ENCODE peak calls at places on chromosome 14, in nine cellular contexts. One of them, this sample, is unnamed.

GRCh38 chr14:64238049-64238448 is 56.1 kb downstream of the ESR2 start:
- DNase-seq in stimulated activated CD4-positive, alpha-beta T cell treated with anti-CD3 and anti-CD28 coated beads, Interleukin-12 subunit alpha, Interleukin-12 subunit beta, amount 100 ng/mL, for 4 hours: no peak
- DNase-seq in heart left ventricle: no peak
- DNase-seq in activated naive CD4-positive, alpha-beta T cell: no peak
- DNase-seq in ACHN: no peak
- DNase-seq in DMS153: no peak
- DNase-seq in adrenal gland: no peak
- DNase-seq in activated T-cell treated with anti-CD3 and anti-CD28 coated beads, Interleukin-2, amount 50 U/mL, for 72 hours: no peak
- DNase-seq in foreskin fibroblast: no peak
- DNase-seq in this sample: no peak

GRCh38 chr14:51781352-51781751 is 79.1 kb upstream of the GNG2 start:
- DNase-seq in stimulated activated CD4-positive, alpha-beta T cell treated with anti-CD3 and anti-CD28 coated beads, Interleukin-12 subunit alpha, Interleukin-12 subunit beta, amount 100 ng/mL, for 4 hours: no peak
- DNase-seq in heart left ventricle: no peak
- DNase-seq in activated naive CD4-positive, alpha-beta T cell: no peak
- DNase-seq in ACHN: no peak
- DNase-seq in DMS153: no peak
- DNase-seq in adrenal gland: no peak
- DNase-seq in activated T-cell treated with anti-CD3 and anti-CD28 coated beads, Interleukin-2, amount 50 U/mL, for 72 hours: no peak
- DNase-seq in foreskin fibroblast: no peak
- DNase-seq in this sample: no peak

GRCh38 chr14:75879031-75879430 is 102.8 kb downstream of the TGFB3 start:
- DNase-seq in stimulated activated CD4-positive, alpha-beta T cell treated with anti-CD3 and anti-CD28 coated beads, Interleukin-12 subunit alpha, Interleukin-12 subunit beta, amount 100 ng/mL, for 4 hours: no peak
- DNase-seq in heart left ventricle: no peak
- DNase-seq in activated naive CD4-positive, alpha-beta T cell: no peak
- DNase-seq in ACHN: no peak
- DNase-seq in DMS153: no peak
- DNase-seq in adrenal gland: no peak
- DNase-seq in activated T-cell treated with anti-CD3 and anti-CD28 coated beads, Interleukin-2, amount 50 U/mL, for 72 hours: no peak
- DNase-seq in foreskin fibroblast: peak; percentile 73
- DNase-seq in this sample: no peak

GRCh38 chr14:65849096-65849495 is 436.6 kb downstream of the FUT8 start:
- DNase-seq in stimulated activated CD4-positive, alpha-beta T cell treated with anti-CD3 and anti-CD28 coated beads, Interleukin-12 subunit alpha, Interleukin-12 subunit beta, amount 100 ng/mL, for 4 hours: no peak
- DNase-seq in heart left ventricle: no peak
- DNase-seq in activated naive CD4-positive, alpha-beta T cell: no peak
- DNase-seq in ACHN: no peak
- DNase-seq in DMS153: no peak
- DNase-seq in adrenal gland: no peak
- DNase-seq in activated T-cell treated with anti-CD3 and anti-CD28 coated beads, Interleukin-2, amount 50 U/mL, for 72 hours: no peak
- DNase-seq in foreskin fibroblast: no peak
- DNase-seq in this sample: no peak

GRCh38 chr14:75277796-75278421 is 719 bp upstream of the FOS start:
- DNase-seq in stimulated activated CD4-positive, alpha-beta T cell treated with anti-CD3 and anti-CD28 coated beads, Interleukin-12 subunit alpha, Interleukin-12 subunit beta, amount 100 ng/mL, for 4 hours: no peak
- DNase-seq in heart left ventricle: no peak
- DNase-seq in activated naive CD4-positive, alpha-beta T cell: no peak
- DNase-seq in ACHN: no peak
- DNase-seq in DMS153: no peak
- DNase-seq in adrenal gland: no peak
- DNase-seq in activated T-cell treated with anti-CD3 and anti-CD28 coated beads, Interleukin-2, amount 50 U/mL, for 72 hours: peak; percentile 54
- DNase-seq in foreskin fibroblast: no peak
- DNase-seq in this sample: no peak

GRCh38 chr14:25049559-25050493 is at the start of gene STXBP6:
- DNase-seq in stimulated activated CD4-positive, alpha-beta T cell treated with anti-CD3 and anti-CD28 coated beads, Interleukin-12 subunit alpha, Interleukin-12 subunit beta, amount 100 ng/mL, for 4 hours: peak; percentile 3
- DNase-seq in heart left ventricle: peak; percentile 89
- DNase-seq in activated naive CD4-positive, alpha-beta T cell: no peak
- DNase-seq in ACHN: no peak
- DNase-seq in DMS153: peak; percentile 52
- DNase-seq in adrenal gland: no peak
- DNase-seq in activated T-cell treated with anti-CD3 and anti-CD28 coated beads, Interleukin-2, amount 50 U/mL, for 72 hours: peak; percentile 22
- DNase-seq in foreskin fibroblast: peak; percentile 73
- DNase-seq in this sample: peak; percentile 88

GRCh38 chr14:74934476-74935339 is 11.6 kb upstream of the RPS6KL1 start:
- DNase-seq in stimulated activated CD4-positive, alpha-beta T cell treated with anti-CD3 and anti-CD28 coated beads, Interleukin-12 subunit alpha, Interleukin-12 subunit beta, amount 100 ng/mL, for 4 hours: no peak
- DNase-seq in heart left ventricle: peak; percentile 82
- DNase-seq in activated naive CD4-positive, alpha-beta T cell: no peak
- DNase-seq in ACHN: no peak
- DNase-seq in DMS153: no peak
- DNase-seq in adrenal gland: no peak
- DNase-seq in activated T-cell treated with anti-CD3 and anti-CD28 coated beads, Interleukin-2, amount 50 U/mL, for 72 hours: no peak
- DNase-seq in foreskin fibroblast: no peak
- DNase-seq in this sample: no peak

GRCh38 chr14:35122696-35123387 is 490 bp downstream of the PRORP start:
- DNase-seq in stimulated activated CD4-positive, alpha-beta T cell treated with anti-CD3 and anti-CD28 coated beads, Interleukin-12 subunit alpha, Interleukin-12 subunit beta, amount 100 ng/mL, for 4 hours: no peak
- DNase-seq in heart left ventricle: no peak
- DNase-seq in activated naive CD4-positive, alpha-beta T cell: no peak
- DNase-seq in ACHN: peak; percentile 5
- DNase-seq in DMS153: no peak
- DNase-seq in adrenal gland: peak; percentile 70
- DNase-seq in activated T-cell treated with anti-CD3 and anti-CD28 coated beads, Interleukin-2, amount 50 U/mL, for 72 hours: no peak
- DNase-seq in foreskin fibroblast: peak; percentile 32
- DNase-seq in this sample: peak; percentile 30

GRCh38 chr14:33568935-33569579 is 381.8 kb downstream of the EGLN3 start:
- DNase-seq in stimulated activated CD4-positive, alpha-beta T cell treated with anti-CD3 and anti-CD28 coated beads, Interleukin-12 subunit alpha, Interleukin-12 subunit beta, amount 100 ng/mL, for 4 hours: no peak
- DNase-seq in heart left ventricle: no peak
- DNase-seq in activated naive CD4-positive, alpha-beta T cell: no peak
- DNase-seq in ACHN: no peak
- DNase-seq in DMS153: no peak
- DNase-seq in adrenal gland: no peak
- DNase-seq in activated T-cell treated with anti-CD3 and anti-CD28 coated beads, Interleukin-2, amount 50 U/mL, for 72 hours: no peak
- DNase-seq in foreskin fibroblast: no peak
- DNase-seq in this sample: no peak

GRCh38 chr14:22131749-22132476 is 457.1 kb downstream of the DAD1 start:
- DNase-seq in stimulated activated CD4-positive, alpha-beta T cell treated with anti-CD3 and anti-CD28 coated beads, Interleukin-12 subunit alpha, Interleukin-12 subunit beta, amount 100 ng/mL, for 4 hours: no peak
- DNase-seq in heart left ventricle: no peak
- DNase-seq in activated naive CD4-positive, alpha-beta T cell: no peak
- DNase-seq in ACHN: peak; percentile 35
- DNase-seq in DMS153: no peak
- DNase-seq in adrenal gland: no peak
- DNase-seq in activated T-cell treated with anti-CD3 and anti-CD28 coated beads, Interleukin-2, amount 50 U/mL, for 72 hours: peak; percentile 16
- DNase-seq in foreskin fibroblast: no peak
- DNase-seq in this sample: no peak

GRCh38 chr14:100815478-100816285 is 10.2 kb upstream of the MEG3 start:
- DNase-seq in stimulated activated CD4-positive, alpha-beta T cell treated with anti-CD3 and anti-CD28 coated beads, Interleukin-12 subunit alpha, Interleukin-12 subunit beta, amount 100 ng/mL, for 4 hours: no peak
- DNase-seq in heart left ventricle: peak; percentile 5
- DNase-seq in activated naive CD4-positive, alpha-beta T cell: no peak
- DNase-seq in ACHN: no peak
- DNase-seq in DMS153: no peak
- DNase-seq in adrenal gland: no peak
- DNase-seq in activated T-cell treated with anti-CD3 and anti-CD28 coated beads, Interleukin-2, amount 50 U/mL, for 72 hours: no peak
- DNase-seq in foreskin fibroblast: peak; percentile 44
- DNase-seq in this sample: peak; percentile 34

GRCh38 chr14:89368490-89369477 is 48.2 kb downstream of the FOXN3 start:
- DNase-seq in stimulated activated CD4-positive, alpha-beta T cell treated with anti-CD3 and anti-CD28 coated beads, Interleukin-12 subunit alpha, Interleukin-12 subunit beta, amount 100 ng/mL, for 4 hours: no peak
- DNase-seq in heart left ventricle: no peak
- DNase-seq in activated naive CD4-positive, alpha-beta T cell: no peak
- DNase-seq in ACHN: no peak
- DNase-seq in DMS153: no peak
- DNase-seq in adrenal gland: peak; percentile 42
- DNase-seq in activated T-cell treated with anti-CD3 and anti-CD28 coated beads, Interleukin-2, amount 50 U/mL, for 72 hours: no peak
- DNase-seq in foreskin fibroblast: no peak
- DNase-seq in this sample: no peak

GRCh38 chr14:100616854-100617714 is 29.9 kb upstream of the BEGAIN start:
- DNase-seq in stimulated activated CD4-positive, alpha-beta T cell treated with anti-CD3 and anti-CD28 coated beads, Interleukin-12 subunit alpha, Interleukin-12 subunit beta, amount 100 ng/mL, for 4 hours: no peak
- DNase-seq in heart left ventricle: peak; percentile 14
- DNase-seq in activated naive CD4-positive, alpha-beta T cell: no peak
- DNase-seq in ACHN: no peak
- DNase-seq in DMS153: peak; percentile 2
- DNase-seq in adrenal gland: no peak
- DNase-seq in activated T-cell treated with anti-CD3 and anti-CD28 coated beads, Interleukin-2, amount 50 U/mL, for 72 hours: no peak
- DNase-seq in foreskin fibroblast: no peak
- DNase-seq in this sample: no peak

GRCh38 chr14:50040401-50040775 is 76.0 kb downstream of the VCPKMT start:
- DNase-seq in stimulated activated CD4-positive, alpha-beta T cell treated with anti-CD3 and anti-CD28 coated beads, Interleukin-12 subunit alpha, Interleukin-12 subunit beta, amount 100 ng/mL, for 4 hours: no peak
- DNase-seq in heart left ventricle: no peak
- DNase-seq in activated naive CD4-positive, alpha-beta T cell: peak; percentile 20
- DNase-seq in ACHN: peak; percentile 82
- DNase-seq in DMS153: no peak
- DNase-seq in adrenal gland: no peak
- DNase-seq in activated T-cell treated with anti-CD3 and anti-CD28 coated beads, Interleukin-2, amount 50 U/mL, for 72 hours: peak; percentile 45
- DNase-seq in foreskin fibroblast: no peak
- DNase-seq in this sample: peak; percentile 33

GRCh38 chr14:65156568-65157366 is 54.5 kb upstream of the MAX start:
- DNase-seq in stimulated activated CD4-positive, alpha-beta T cell treated with anti-CD3 and anti-CD28 coated beads, Interleukin-12 subunit alpha, Interleukin-12 subunit beta, amount 100 ng/mL, for 4 hours: no peak
- DNase-seq in heart left ventricle: peak; percentile 51
- DNase-seq in activated naive CD4-positive, alpha-beta T cell: no peak
- DNase-seq in ACHN: no peak
- DNase-seq in DMS153: no peak
- DNase-seq in adrenal gland: no peak
- DNase-seq in activated T-cell treated with anti-CD3 and anti-CD28 coated beads, Interleukin-2, amount 50 U/mL, for 72 hours: no peak
- DNase-seq in foreskin fibroblast: peak; percentile 73
- DNase-seq in this sample: peak; percentile 84

GRCh38 chr14:103401223-103402214 is 16.3 kb downstream of the MARK3 start:
- DNase-seq in stimulated activated CD4-positive, alpha-beta T cell treated with anti-CD3 and anti-CD28 coated beads, Interleukin-12 subunit alpha, Interleukin-12 subunit beta, amount 100 ng/mL, for 4 hours: no peak
- DNase-seq in heart left ventricle: no peak
- DNase-seq in activated naive CD4-positive, alpha-beta T cell: no peak
- DNase-seq in ACHN: peak; percentile 57
- DNase-seq in DMS153: no peak
- DNase-seq in adrenal gland: no peak
- DNase-seq in activated T-cell treated with anti-CD3 and anti-CD28 coated beads, Interleukin-2, amount 50 U/mL, for 72 hours: no peak
- DNase-seq in foreskin fibroblast: peak; percentile 87
- DNase-seq in this sample: peak; percentile 65

GRCh38 chr14:68950111-68950510 is 29.0 kb downstream of the ACTN1 start:
- DNase-seq in stimulated activated CD4-positive, alpha-beta T cell treated with anti-CD3 and anti-CD28 coated beads, Interleukin-12 subunit alpha, Interleukin-12 subunit beta, amount 100 ng/mL, for 4 hours: no peak
- DNase-seq in heart left ventricle: peak; percentile 16
- DNase-seq in activated naive CD4-positive, alpha-beta T cell: no peak
- DNase-seq in ACHN: no peak
- DNase-seq in DMS153: no peak
- DNase-seq in adrenal gland: no peak
- DNase-seq in activated T-cell treated with anti-CD3 and anti-CD28 coated beads, Interleukin-2, amount 50 U/mL, for 72 hours: no peak
- DNase-seq in foreskin fibroblast: peak; percentile 56
- DNase-seq in this sample: no peak

GRCh38 chr14:24995016-24995415 is 54.9 kb downstream of the STXBP6 start:
- DNase-seq in stimulated activated CD4-positive, alpha-beta T cell treated with anti-CD3 and anti-CD28 coated beads, Interleukin-12 subunit alpha, Interleukin-12 subunit beta, amount 100 ng/mL, for 4 hours: no peak
- DNase-seq in heart left ventricle: no peak
- DNase-seq in activated naive CD4-positive, alpha-beta T cell: no peak
- DNase-seq in ACHN: no peak
- DNase-seq in DMS153: no peak
- DNase-seq in adrenal gland: no peak
- DNase-seq in activated T-cell treated with anti-CD3 and anti-CD28 coated beads, Interleukin-2, amount 50 U/mL, for 72 hours: no peak
- DNase-seq in foreskin fibroblast: no peak
- DNase-seq in this sample: no peak

GRCh38 chr14:101075801-101076413 is 172.4 kb upstream of the RTL1 start:
- DNase-seq in stimulated activated CD4-positive, alpha-beta T cell treated with anti-CD3 and anti-CD28 coated beads, Interleukin-12 subunit alpha, Interleukin-12 subunit beta, amount 100 ng/mL, for 4 hours: no peak
- DNase-seq in heart left ventricle: no peak
- DNase-seq in activated naive CD4-positive, alpha-beta T cell: no peak
- DNase-seq in ACHN: no peak
- DNase-seq in DMS153: no peak
- DNase-seq in adrenal gland: peak; percentile 48
- DNase-seq in activated T-cell treated with anti-CD3 and anti-CD28 coated beads, Interleukin-2, amount 50 U/mL, for 72 hours: no peak
- DNase-seq in foreskin fibroblast: no peak
- DNase-seq in this sample: no peak

GRCh38 chr14:72060917-72061316 is 128.7 kb downstream of the RGS6 start:
- DNase-seq in stimulated activated CD4-positive, alpha-beta T cell treated with anti-CD3 and anti-CD28 coated beads, Interleukin-12 subunit alpha, Interleukin-12 subunit beta, amount 100 ng/mL, for 4 hours: no peak
- DNase-seq in heart left ventricle: no peak
- DNase-seq in activated naive CD4-positive, alpha-beta T cell: no peak
- DNase-seq in ACHN: no peak
- DNase-seq in DMS153: no peak
- DNase-seq in adrenal gland: no peak
- DNase-seq in activated T-cell treated with anti-CD3 and anti-CD28 coated beads, Interleukin-2, amount 50 U/mL, for 72 hours: no peak
- DNase-seq in foreskin fibroblast: no peak
- DNase-seq in this sample: no peak

GRCh38 chr14:41609704-41610183 is 3.1 kb downstream of the LRFN5 start:
- DNase-seq in stimulated activated CD4-positive, alpha-beta T cell treated with anti-CD3 and anti-CD28 coated beads, Interleukin-12 subunit alpha, Interleukin-12 subunit beta, amount 100 ng/mL, for 4 hours: no peak
- DNase-seq in heart left ventricle: peak; percentile 68
- DNase-seq in activated naive CD4-positive, alpha-beta T cell: no peak
- DNase-seq in ACHN: no peak
- DNase-seq in DMS153: peak; percentile 89
- DNase-seq in adrenal gland: peak; percentile 87
- DNase-seq in activated T-cell treated with anti-CD3 and anti-CD28 coated beads, Interleukin-2, amount 50 U/mL, for 72 hours: no peak
- DNase-seq in foreskin fibroblast: no peak
- DNase-seq in this sample: peak; percentile 45

GRCh38 chr14:102819176-102819628 is 42.0 kb downstream of the TRAF3 start:
- DNase-seq in stimulated activated CD4-positive, alpha-beta T cell treated with anti-CD3 and anti-CD28 coated beads, Interleukin-12 subunit alpha, Interleukin-12 subunit beta, amount 100 ng/mL, for 4 hours: peak; percentile 61
- DNase-seq in heart left ventricle: no peak
- DNase-seq in activated naive CD4-positive, alpha-beta T cell: no peak
- DNase-seq in ACHN: no peak
- DNase-seq in DMS153: no peak
- DNase-seq in adrenal gland: no peak
- DNase-seq in activated T-cell treated with anti-CD3 and anti-CD28 coated beads, Interleukin-2, amount 50 U/mL, for 72 hours: peak; percentile 93
- DNase-seq in foreskin fibroblast: no peak
- DNase-seq in this sample: no peak

GRCh38 chr14:92561906-92562489 is 48.4 kb downstream of the RIN3 start:
- DNase-seq in stimulated activated CD4-positive, alpha-beta T cell treated with anti-CD3 and anti-CD28 coated beads, Interleukin-12 subunit alpha, Interleukin-12 subunit beta, amount 100 ng/mL, for 4 hours: no peak
- DNase-seq in heart left ventricle: no peak
- DNase-seq in activated naive CD4-positive, alpha-beta T cell: no peak
- DNase-seq in ACHN: no peak
- DNase-seq in DMS153: no peak
- DNase-seq in adrenal gland: no peak
- DNase-seq in activated T-cell treated with anti-CD3 and anti-CD28 coated beads, Interleukin-2, amount 50 U/mL, for 72 hours: peak; percentile 24
- DNase-seq in foreskin fibroblast: no peak
- DNase-seq in this sample: no peak

GRCh38 chr14:62189698-62190097 is 427.5 kb downstream of the SNAPC1 start:
- DNase-seq in stimulated activated CD4-positive, alpha-beta T cell treated with anti-CD3 and anti-CD28 coated beads, Interleukin-12 subunit alpha, Interleukin-12 subunit beta, amount 100 ng/mL, for 4 hours: no peak
- DNase-seq in heart left ventricle: no peak
- DNase-seq in activated naive CD4-positive, alpha-beta T cell: no peak
- DNase-seq in ACHN: no peak
- DNase-seq in DMS153: no peak
- DNase-seq in adrenal gland: no peak
- DNase-seq in activated T-cell treated with anti-CD3 and anti-CD28 coated beads, Interleukin-2, amount 50 U/mL, for 72 hours: no peak
- DNase-seq in foreskin fibroblast: peak; percentile 50
- DNase-seq in this sample: peak; percentile 21

GRCh38 chr14:55976219-55976618 is 142.0 kb upstream of the PELI2 start:
- DNase-seq in stimulated activated CD4-positive, alpha-beta T cell treated with anti-CD3 and anti-CD28 coated beads, Interleukin-12 subunit alpha, Interleukin-12 subunit beta, amount 100 ng/mL, for 4 hours: no peak
- DNase-seq in heart left ventricle: no peak
- DNase-seq in activated naive CD4-positive, alpha-beta T cell: no peak
- DNase-seq in ACHN: no peak
- DNase-seq in DMS153: peak; percentile 64
- DNase-seq in adrenal gland: no peak
- DNase-seq in activated T-cell treated with anti-CD3 and anti-CD28 coated beads, Interleukin-2, amount 50 U/mL, for 72 hours: no peak
- DNase-seq in foreskin fibroblast: no peak
- DNase-seq in this sample: no peak

GRCh38 chr14:99118946-99119345 is 153.1 kb downstream of the BCL11B start:
- DNase-seq in stimulated activated CD4-positive, alpha-beta T cell treated with anti-CD3 and anti-CD28 coated beads, Interleukin-12 subunit alpha, Interleukin-12 subunit beta, amount 100 ng/mL, for 4 hours: no peak
- DNase-seq in heart left ventricle: no peak
- DNase-seq in activated naive CD4-positive, alpha-beta T cell: no peak
- DNase-seq in ACHN: no peak
- DNase-seq in DMS153: no peak
- DNase-seq in adrenal gland: no peak
- DNase-seq in activated T-cell treated with anti-CD3 and anti-CD28 coated beads, Interleukin-2, amount 50 U/mL, for 72 hours: no peak
- DNase-seq in foreskin fibroblast: no peak
- DNase-seq in this sample: no peak

GRCh38 chr14:105126970-105127307 is 41.6 kb downstream of the JAG2 start:
- DNase-seq in stimulated activated CD4-positive, alpha-beta T cell treated with anti-CD3 and anti-CD28 coated beads, Interleukin-12 subunit alpha, Interleukin-12 subunit beta, amount 100 ng/mL, for 4 hours: no peak
- DNase-seq in heart left ventricle: no peak
- DNase-seq in activated naive CD4-positive, alpha-beta T cell: no peak
- DNase-seq in ACHN: no peak
- DNase-seq in DMS153: no peak
- DNase-seq in adrenal gland: peak; percentile 27
- DNase-seq in activated T-cell treated with anti-CD3 and anti-CD28 coated beads, Interleukin-2, amount 50 U/mL, for 72 hours: no peak
- DNase-seq in foreskin fibroblast: no peak
- DNase-seq in this sample: peak; percentile 12

GRCh38 chr14:33839193-33840076 is 111.4 kb downstream of the EGLN3 start:
- DNase-seq in stimulated activated CD4-positive, alpha-beta T cell treated with anti-CD3 and anti-CD28 coated beads, Interleukin-12 subunit alpha, Interleukin-12 subunit beta, amount 100 ng/mL, for 4 hours: peak; percentile 37
- DNase-seq in heart left ventricle: peak; percentile 53
- DNase-seq in activated naive CD4-positive, alpha-beta T cell: peak; percentile 13
- DNase-seq in ACHN: peak; percentile 37
- DNase-seq in DMS153: peak; percentile 11
- DNase-seq in adrenal gland: peak; percentile 71
- DNase-seq in activated T-cell treated with anti-CD3 and anti-CD28 coated beads, Interleukin-2, amount 50 U/mL, for 72 hours: peak; percentile 50
- DNase-seq in foreskin fibroblast: peak; percentile 10
- DNase-seq in this sample: peak; percentile 79

GRCh38 chr14:103518416-103519042 is 4.1 kb downstream of the CKB start:
- DNase-seq in stimulated activated CD4-positive, alpha-beta T cell treated with anti-CD3 and anti-CD28 coated beads, Interleukin-12 subunit alpha, Interleukin-12 subunit beta, amount 100 ng/mL, for 4 hours: peak; percentile 59
- DNase-seq in heart left ventricle: peak; percentile 77
- DNase-seq in activated naive CD4-positive, alpha-beta T cell: peak; percentile 58
- DNase-seq in ACHN: peak; percentile 50
- DNase-seq in DMS153: no peak
- DNase-seq in adrenal gland: peak; percentile 82
- DNase-seq in activated T-cell treated with anti-CD3 and anti-CD28 coated beads, Interleukin-2, amount 50 U/mL, for 72 hours: peak; percentile 66
- DNase-seq in foreskin fibroblast: no peak
- DNase-seq in this sample: peak; percentile 84